ENCODE peak calls at places on chromosomes 1 and 21, in eight cellular contexts. One of them, this sample, is unnamed.

GRCh38 chr1:39076799-39077148 is 50.6 kb downstream of the NDUFS5 start:
- DNase-seq in type B pancreatic cell: no peak
- DNase-seq in keratinocyte: no peak
- DNase-seq in AG10803: no peak
- DNase-seq in lower lobe of right lung: no peak
- DNase-seq in cardiac muscle cell: no peak
- DNase-seq in choroid plexus epithelial cell: no peak
- DNase-seq in HFFc6: no peak
- DNase-seq in this sample: no peak

GRCh38 chr1:151990856-151991198 is 2.8 kb downstream of the S100A10 start:
- DNase-seq in AG10803: peak; percentile 56
- DNase-seq in cardiac muscle cell: peak; percentile 40
- DNase-seq in type B pancreatic cell: no peak
- DNase-seq in HFFc6: peak; percentile 77
- DNase-seq in lower lobe of right lung: no peak
- DNase-seq in keratinocyte: no peak
- DNase-seq in choroid plexus epithelial cell: peak; percentile 70
- DNase-seq in this sample: no peak

GRCh38 chr1:54121482-54122130 is 31.2 kb downstream of the CDCP2 start:
- DNase-seq in choroid plexus epithelial cell: peak; percentile 76
- DNase-seq in keratinocyte: no peak
- DNase-seq in type B pancreatic cell: peak; percentile 86
- DNase-seq in HFFc6: peak; percentile 65
- DNase-seq in lower lobe of right lung: peak; percentile 77
- DNase-seq in AG10803: peak; percentile 65
- DNase-seq in cardiac muscle cell: peak; percentile 87
- DNase-seq in this sample: peak; percentile 83

GRCh38 chr1:173798078-173798477 is 26.4 kb upstream of the DARS2 start:
- DNase-seq in HFFc6: no peak
- DNase-seq in type B pancreatic cell: no peak
- DNase-seq in AG10803: no peak
- DNase-seq in cardiac muscle cell: no peak
- DNase-seq in choroid plexus epithelial cell: no peak
- DNase-seq in lower lobe of right lung: no peak
- DNase-seq in keratinocyte: peak; percentile 11
- DNase-seq in this sample: no peak

GRCh38 chr1:105632342-105633196 is 1423.9 kb upstream of the PRMT6 start:
- DNase-seq in HFFc6: no peak
- DNase-seq in AG10803: no peak
- DNase-seq in cardiac muscle cell: peak; percentile 57
- DNase-seq in keratinocyte: no peak
- DNase-seq in lower lobe of right lung: no peak
- DNase-seq in type B pancreatic cell: no peak
- DNase-seq in choroid plexus epithelial cell: no peak
- DNase-seq in this sample: peak; percentile 31

GRCh38 chr1:66374561-66375111 is 159.3 kb upstream of the SGIP1 start:
- DNase-seq in choroid plexus epithelial cell: peak; percentile 68
- DNase-seq in lower lobe of right lung: no peak
- DNase-seq in HFFc6: peak; percentile 90
- DNase-seq in AG10803: peak; percentile 81
- DNase-seq in type B pancreatic cell: no peak
- DNase-seq in cardiac muscle cell: no peak
- DNase-seq in keratinocyte: no peak
- DNase-seq in this sample: no peak

GRCh38 chr21:43192501-43193081 is 23.8 kb downstream of the CRYAA start:
- DNase-seq in keratinocyte: no peak
- DNase-seq in type B pancreatic cell: peak; percentile 49
- DNase-seq in cardiac muscle cell: no peak
- DNase-seq in HFFc6: no peak
- DNase-seq in lower lobe of right lung: no peak
- DNase-seq in choroid plexus epithelial cell: no peak
- DNase-seq in AG10803: no peak
- DNase-seq in this sample: peak; percentile 5

GRCh38 chr21:27094182-27094948 is 127.5 kb upstream of the ADAMTS5 start:
- DNase-seq in HFFc6: no peak
- DNase-seq in choroid plexus epithelial cell: no peak
- DNase-seq in cardiac muscle cell: no peak
- DNase-seq in keratinocyte: no peak
- DNase-seq in type B pancreatic cell: no peak
- DNase-seq in lower lobe of right lung: no peak
- DNase-seq in AG10803: peak; percentile 61
- DNase-seq in this sample: no peak

GRCh38 chr1:76109901-76110560 is 35.5 kb downstream of the ST6GALNAC3 start:
- DNase-seq in AG10803: no peak
- DNase-seq in type B pancreatic cell: no peak
- DNase-seq in keratinocyte: no peak
- DNase-seq in choroid plexus epithelial cell: no peak
- DNase-seq in cardiac muscle cell: no peak
- DNase-seq in lower lobe of right lung: no peak
- DNase-seq in HFFc6: no peak
- DNase-seq in this sample: no peak

GRCh38 chr1:161020573-161021167 is at the start of gene F11R:
- DNase-seq in keratinocyte: peak; percentile 86
- DNase-seq in HFFc6: no peak
- DNase-seq in AG10803: no peak
- DNase-seq in type B pancreatic cell: no peak
- DNase-seq in cardiac muscle cell: peak; percentile 81
- DNase-seq in choroid plexus epithelial cell: peak; percentile 19
- DNase-seq in lower lobe of right lung: peak; percentile 79
- DNase-seq in this sample: peak; percentile 65

GRCh38 chr1:236009857-236010256 is 55.0 kb downstream of the NID1 start:
- DNase-seq in choroid plexus epithelial cell: peak; percentile 96
- DNase-seq in HFFc6: peak; percentile 87
- DNase-seq in AG10803: peak; percentile 88
- DNase-seq in type B pancreatic cell: no peak
- DNase-seq in cardiac muscle cell: no peak
- DNase-seq in lower lobe of right lung: no peak
- DNase-seq in keratinocyte: no peak
- DNase-seq in this sample: no peak

GRCh38 chr1:205301220-205301821 is 20.2 kb downstream of the NUAK2 start:
- DNase-seq in keratinocyte: no peak
- DNase-seq in AG10803: peak; percentile 97
- DNase-seq in HFFc6: peak; percentile 78
- DNase-seq in cardiac muscle cell: peak; percentile 86
- DNase-seq in lower lobe of right lung: peak; percentile 91
- DNase-seq in type B pancreatic cell: peak; percentile 79
- DNase-seq in choroid plexus epithelial cell: peak; percentile 97
- DNase-seq in this sample: peak; percentile 70

GRCh38 chr1:182624582-182624981 is 20.4 kb upstream of the RGS16 start:
- DNase-seq in lower lobe of right lung: no peak
- DNase-seq in HFFc6: no peak
- DNase-seq in keratinocyte: no peak
- DNase-seq in AG10803: no peak
- DNase-seq in choroid plexus epithelial cell: no peak
- DNase-seq in type B pancreatic cell: no peak
- DNase-seq in cardiac muscle cell: no peak
- DNase-seq in this sample: no peak

GRCh38 chr1:47262787-47263413 is 30.9 kb upstream of the TAL1 start:
- DNase-seq in HFFc6: peak; percentile 41
- DNase-seq in choroid plexus epithelial cell: peak; percentile 67
- DNase-seq in type B pancreatic cell: no peak
- DNase-seq in keratinocyte: no peak
- DNase-seq in lower lobe of right lung: no peak
- DNase-seq in cardiac muscle cell: peak; percentile 34
- DNase-seq in AG10803: peak; percentile 36
- DNase-seq in this sample: no peak

GRCh38 chr1:147611021-147611426 is 59.3 kb downstream of the ACP6 start:
- DNase-seq in choroid plexus epithelial cell: no peak
- DNase-seq in HFFc6: no peak
- DNase-seq in cardiac muscle cell: no peak
- DNase-seq in AG10803: no peak
- DNase-seq in lower lobe of right lung: no peak
- DNase-seq in keratinocyte: no peak
- DNase-seq in type B pancreatic cell: no peak
- DNase-seq in this sample: no peak

GRCh38 chr1:20358761-20359263 is 68.1 kb downstream of the VWA5B1 start:
- DNase-seq in cardiac muscle cell: peak; percentile 91
- DNase-seq in type B pancreatic cell: no peak
- DNase-seq in choroid plexus epithelial cell: peak; percentile 46
- DNase-seq in lower lobe of right lung: peak; percentile 63
- DNase-seq in keratinocyte: no peak
- DNase-seq in HFFc6: peak; percentile 10
- DNase-seq in AG10803: peak; percentile 42
- DNase-seq in this sample: no peak

GRCh38 chr1:151924691-151925587 is 15.6 kb upstream of the THEM4 start:
- DNase-seq in cardiac muscle cell: no peak
- DNase-seq in type B pancreatic cell: no peak
- DNase-seq in choroid plexus epithelial cell: peak; percentile 49
- DNase-seq in lower lobe of right lung: no peak
- DNase-seq in HFFc6: no peak
- DNase-seq in AG10803: no peak
- DNase-seq in keratinocyte: no peak
- DNase-seq in this sample: no peak

GRCh38 chr1:234862944-234863515 is 253.1 kb upstream of the IRF2BP2 start:
- DNase-seq in choroid plexus epithelial cell: peak; percentile 63
- DNase-seq in HFFc6: peak; percentile 68
- DNase-seq in AG10803: peak; percentile 84
- DNase-seq in cardiac muscle cell: no peak
- DNase-seq in lower lobe of right lung: peak; percentile 67
- DNase-seq in type B pancreatic cell: no peak
- DNase-seq in keratinocyte: no peak
- DNase-seq in this sample: no peak

GRCh38 chr1:2926447-2927055 is 94.7 kb upstream of the ACTRT2 start:
- DNase-seq in cardiac muscle cell: no peak
- DNase-seq in HFFc6: no peak
- DNase-seq in choroid plexus epithelial cell: no peak
- DNase-seq in AG10803: no peak
- DNase-seq in type B pancreatic cell: no peak
- DNase-seq in lower lobe of right lung: no peak
- DNase-seq in keratinocyte: no peak
- DNase-seq in this sample: no peak

GRCh38 chr1:36306210-36306901 is at the start of gene SH3D21:
- DNase-seq in HFFc6: peak; percentile 11
- DNase-seq in lower lobe of right lung: peak; percentile 81
- DNase-seq in keratinocyte: peak; percentile 41
- DNase-seq in cardiac muscle cell: peak; percentile 86
- DNase-seq in choroid plexus epithelial cell: peak; percentile 31
- DNase-seq in type B pancreatic cell: no peak
- DNase-seq in AG10803: peak; percentile 18
- DNase-seq in this sample: peak; percentile 52

GRCh38 chr1:167713330-167714081 is 8.3 kb upstream of the MPZL1 start:
- DNase-seq in lower lobe of right lung: no peak
- DNase-seq in type B pancreatic cell: no peak
- DNase-seq in AG10803: no peak
- DNase-seq in keratinocyte: no peak
- DNase-seq in HFFc6: no peak
- DNase-seq in cardiac muscle cell: peak; percentile 37
- DNase-seq in choroid plexus epithelial cell: peak; percentile 61
- DNase-seq in this sample: no peak

GRCh38 chr21:46124926-46125845 is 27.3 kb downstream of the COL6A2 start:
- DNase-seq in type B pancreatic cell: peak; percentile 66
- DNase-seq in cardiac muscle cell: no peak
- DNase-seq in HFFc6: no peak
- DNase-seq in AG10803: no peak
- DNase-seq in choroid plexus epithelial cell: no peak
- DNase-seq in lower lobe of right lung: peak; percentile 40
- DNase-seq in keratinocyte: no peak
- DNase-seq in this sample: peak; percentile 8

GRCh38 chr1:81808760-81809159 is 8.0 kb downstream of the ADGRL2 start:
- DNase-seq in lower lobe of right lung: no peak
- DNase-seq in HFFc6: no peak
- DNase-seq in AG10803: no peak
- DNase-seq in type B pancreatic cell: no peak
- DNase-seq in cardiac muscle cell: peak; percentile 37
- DNase-seq in keratinocyte: no peak
- DNase-seq in choroid plexus epithelial cell: peak; percentile 29
- DNase-seq in this sample: no peak
- TF ChIP-seq CTCF in lower lobe of right lung: no peak
- TF ChIP-seq CTCF in HFFc6: no peak
- TF ChIP-seq CTCF in AG10803: no peak
- TF ChIP-seq CTCF in type B pancreatic cell: peak; percentile 55
- TF ChIP-seq CTCF in cardiac muscle cell: no peak
- TF ChIP-seq CTCF in keratinocyte: peak; percentile 8
- TF ChIP-seq CTCF in choroid plexus epithelial cell: peak; percentile 39
- TF ChIP-seq CTCF in this sample: peak; percentile 13

DNA sequence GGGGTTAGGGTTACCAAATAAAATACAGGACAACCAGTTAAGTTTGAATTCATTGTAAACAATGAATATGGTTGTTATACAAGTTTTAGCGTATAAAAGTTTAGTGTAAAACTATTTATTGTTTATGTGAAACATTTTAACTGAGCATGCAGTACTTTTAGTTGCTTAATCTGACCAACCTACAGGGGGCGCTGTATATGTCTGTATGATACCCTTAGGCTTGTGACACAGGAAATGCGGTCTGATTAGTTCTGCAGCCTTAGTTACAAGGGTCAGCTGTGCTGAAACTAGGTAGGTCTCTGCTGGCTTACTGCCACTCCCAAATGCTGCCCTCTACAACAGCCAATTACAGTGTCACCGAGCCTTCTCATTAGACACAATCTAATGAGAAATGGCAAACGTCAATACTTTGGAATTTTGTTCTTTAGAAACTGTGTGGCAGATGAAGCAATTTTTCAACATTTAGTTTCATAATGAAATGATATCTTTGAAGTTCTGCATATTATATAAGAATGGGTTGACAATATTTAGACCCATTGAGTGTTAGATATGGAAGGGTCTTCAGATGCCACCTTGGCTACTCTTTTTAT is 56.2 kb downstream of the NTNG1 start:
- DNase-seq in HFFc6: no peak
- DNase-seq in choroid plexus epithelial cell: peak; percentile 7
- DNase-seq in lower lobe of right lung: no peak
- DNase-seq in cardiac muscle cell: peak; percentile 16
- DNase-seq in type B pancreatic cell: no peak
- DNase-seq in keratinocyte: no peak
- DNase-seq in AG10803: no peak
- DNase-seq in this sample: no peak
- TF ChIP-seq CTCF in HFFc6: peak; percentile 67
- TF ChIP-seq CTCF in choroid plexus epithelial cell: no peak
- TF ChIP-seq CTCF in lower lobe of right lung: no peak
- TF ChIP-seq CTCF in cardiac muscle cell: peak; percentile 12
- TF ChIP-seq CTCF in type B pancreatic cell: peak; percentile 72
- TF ChIP-seq CTCF in keratinocyte: peak; percentile 38
- TF ChIP-seq CTCF in AG10803: peak; percentile 52
- TF ChIP-seq CTCF in this sample: peak; percentile 53

DNA sequence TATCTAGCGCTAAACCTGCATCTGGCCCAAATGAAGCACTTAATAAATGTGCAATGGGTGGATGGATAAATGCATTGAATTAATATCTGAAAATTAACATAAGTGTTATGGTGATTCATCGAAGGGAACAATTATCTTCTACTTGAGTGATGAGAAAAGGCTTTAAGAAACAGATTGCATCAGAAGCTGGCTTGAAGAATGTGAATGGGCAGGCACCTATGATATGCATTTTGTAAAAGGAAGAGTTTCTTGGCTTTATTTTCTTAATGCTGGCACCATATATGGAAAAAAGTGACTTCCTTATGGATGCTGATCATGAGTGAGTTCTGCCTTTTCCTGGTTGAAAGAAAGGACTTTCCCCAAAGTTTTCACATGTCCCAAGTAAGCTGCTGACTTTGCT is 74.4 kb downstream of the SPATA46 start:
- DNase-seq in AG10803: no peak
- DNase-seq in lower lobe of right lung: no peak
- DNase-seq in choroid plexus epithelial cell: peak; percentile 26
- DNase-seq in keratinocyte: no peak
- DNase-seq in cardiac muscle cell: no peak
- DNase-seq in HFFc6: no peak
- DNase-seq in type B pancreatic cell: no peak
- DNase-seq in this sample: no peak
- TF ChIP-seq CTCF in AG10803: no peak
- TF ChIP-seq CTCF in lower lobe of right lung: no peak
- TF ChIP-seq CTCF in choroid plexus epithelial cell: no peak
- TF ChIP-seq CTCF in keratinocyte: no peak
- TF ChIP-seq CTCF in cardiac muscle cell: no peak
- TF ChIP-seq CTCF in HFFc6: no peak
- TF ChIP-seq CTCF in type B pancreatic cell: no peak
- TF ChIP-seq CTCF in this sample: no peak

GRCh38 chr1:119367332-119368124 is 1.1 kb upstream of the HAO2 start:
- DNase-seq in HFFc6: peak; percentile 72
- DNase-seq in AG10803: peak; percentile 56
- DNase-seq in keratinocyte: no peak
- DNase-seq in cardiac muscle cell: peak; percentile 44
- DNase-seq in lower lobe of right lung: no peak
- DNase-seq in choroid plexus epithelial cell: peak; percentile 75
- DNase-seq in type B pancreatic cell: no peak
- DNase-seq in this sample: no peak
- TF ChIP-seq CTCF in HFFc6: peak; percentile 94
- TF ChIP-seq CTCF in AG10803: peak; percentile 99
- TF ChIP-seq CTCF in keratinocyte: no peak
- TF ChIP-seq CTCF in cardiac muscle cell: peak; percentile 97
- TF ChIP-seq CTCF in lower lobe of right lung: peak; percentile 67
- TF ChIP-seq CTCF in choroid plexus epithelial cell: peak; percentile 93
- TF ChIP-seq CTCF in type B pancreatic cell: peak; percentile 90
- TF ChIP-seq CTCF in this sample: peak; percentile 94